ENCODE peak calls at places on chromosomes 4 and X, in six cellular contexts. R is stomach, S is uterus, H is HCT116, U is tibial artery, Y is ovary. Z is an unnamed sample. For H3K4me1, the result is how much of the 10 kb centered on the place peaks cover.

GRCh38 chr4:172858731-172859230 is 309.8 kb upstream of the GALNT7 start:
- DNase-seq in R (no peak), S (no peak), H (no peak), U (no peak), Y (no peak), Z (no peak)

GRCh38 chr4:99711657-99712056 is 54.0 kb upstream of the C4orf54 start:
- DNase-seq in R (no peak), S (no peak), H (no peak), U (no peak), Y (no peak), Z (no peak)

GRCh38 chrX:46957299-46957698 is 45.1 kb downstream of the JADE3 start:
- DNase-seq in R (no peak), S (no peak), H (no peak), U (no peak), Y (no peak), Z (no peak)

GRCh38 chrX:119880552-119881437 is 9.2 kb downstream of the NDUFA1 start:
- DNase-seq in R (no peak), S (no peak), H (peak), U (no peak), Y (peak), Z (no peak)

GRCh38 chr4:36128689-36129088 is 115.6 kb downstream of the ARAP2 start:
- DNase-seq in R (no peak), S (no peak), H (no peak), U (no peak), Y (no peak), Z (no peak)

GRCh38 chr4:157265281-157265680 is 44.8 kb downstream of the GRIA2 start:
- DNase-seq in R (peak), S (no peak), H (peak), U (no peak), Y (no peak), Z (no peak)

GRCh38 chr4:186701273-186701672 is 22.4 kb downstream of the FAT1 start:
- DNase-seq in R (no peak), S (no peak), H (no peak), U (no peak), Y (no peak), Z (no peak)

GRCh38 chrX:149540133-149540620 is 635 bp upstream of the EOLA1 start:
- DNase-seq in R (peak), S (peak), H (peak), U (peak), Y (peak), Z (peak)

GRCh38 chrX:43631841-43632240 is 24.3 kb upstream of the MAOA start:
- DNase-seq in R (no peak), S (no peak), H (no peak), U (no peak), Y (no peak), Z (no peak)

GRCh38 chrX:73863268-73863667 is 300.3 kb downstream of the CHIC1 start:
- DNase-seq in R (no peak), S (no peak), H (no peak), U (no peak), Y (no peak), Z (no peak)

GRCh38 chr4:147589586-147589985 is 27.6 kb upstream of the TMEM184C start:
- DNase-seq in R (no peak), S (no peak), H (no peak), U (no peak), Y (peak), Z (no peak)

GRCh38 chrX:74546984-74547383 is 67.4 kb downstream of the RLIM start:
- DNase-seq in R (no peak), S (no peak), H (no peak), U (no peak), Y (no peak), Z (no peak)

GRCh38 chrX:118226060-118226428 is 109.4 kb upstream of the KLHL13 start:
- DNase-seq in R (no peak), S (no peak), H (no peak), U (no peak), Y (no peak), Z (no peak)

GRCh38 chr4:128286474-128287158 is 997 bp downstream of the PGRMC2 start:
- DNase-seq in R (no peak), S (no peak), H (peak), U (no peak), Y (no peak), Z (no peak)

GRCh38 chr4:113433536-113434246 is 327.8 kb downstream of the CAMK2D start:
- DNase-seq in R (no peak), S (no peak), H (no peak), U (no peak), Y (no peak), Z (no peak)

GRCh38 chr4:75705198-75705712 is 19.1 kb upstream of the USO1 start:
- DNase-seq in R (no peak), S (no peak), H (no peak), U (no peak), Y (no peak), Z (no peak)

GRCh38 chr4:176002007-176002623 is 63.5 kb upstream of the WDR17 start:
- DNase-seq in R (peak), S (no peak), H (peak), U (no peak), Y (no peak), Z (peak)

GRCh38 chr4:74134500-74134852 is 23.4 kb upstream of the MTHFD2L start:
- DNase-seq in R (no peak), S (no peak), H (no peak), U (no peak), Y (no peak), Z (no peak)

GRCh38 chrX:1561164-1561563 is 24.2 kb upstream of the P2RY8 start:
- DNase-seq in R (no peak), S (no peak), H (no peak), U (no peak), Y (no peak), Z (no peak)

GRCh38 chr4:150209140-150209829 is 131.0 kb downstream of the DCLK2 start:
- DNase-seq in R (peak), S (peak), H (peak), U (peak), Y (peak), Z (peak)

GRCh38 chr4:122167369-122167768 is 15.2 kb downstream of the BLTP1 start:
- DNase-seq in R (no peak), S (no peak), H (no peak), U (no peak), Y (no peak), Z (no peak)

GRCh38 chr4:2935762-2936743 is 27.2 kb downstream of the NOP14 start:
- DNase-seq in R (peak), S (peak), H (peak), U (peak), Y (peak), Z (no peak)

GRCh38 chr4:55291227-55291629 is 54.8 kb upstream of the SRD5A3 start:
- DNase-seq in R (no peak), S (peak), H (no peak), U (peak), Y (no peak), Z (peak)

GRCh38 chr4:128590773-128591172 is 218.7 kb upstream of the JADE1 start:
- DNase-seq in R (peak), S (peak), H (no peak), U (no peak), Y (peak), Z (peak)

GRCh38 chr4:26590639-26591038 is 6.8 kb downstream of the TBC1D19 start:
- DNase-seq in R (no peak), S (no peak), H (peak), U (no peak), Y (no peak), Z (no peak)

GRCh38 chr4:41282362-41282761 is 25.6 kb downstream of the UCHL1 start:
- DNase-seq in R (no peak), S (no peak), H (no peak), U (no peak), Y (no peak), Z (no peak)

GRCh38 chr4:101191302-101192098 is 155.8 kb downstream of the PPP3CA start:
- DNase-seq in R (peak), S (peak), H (no peak), U (peak), Y (peak), Z (peak)

GRCh38 chr4:80090101-80090500 is 17.1 kb upstream of the ANTXR2 start:
- DNase-seq in R (no peak), S (no peak), H (no peak), U (no peak), Y (no peak), Z (no peak)

GRCh38 chr4:876780-877179 is 50.9 kb upstream of the CPLX1 start:
- DNase-seq in R (no peak), S (no peak), H (no peak), U (no peak), Y (no peak), Z (no peak)

GRCh38 chr4:119099227-119099910 is 36.3 kb upstream of the MYOZ2 start:
- DNase-seq in R (no peak), S (no peak), H (no peak), U (no peak), Y (no peak), Z (no peak)

GRCh38 chr4:84530871-84531270 is 31.8 kb upstream of the NKX6-1 start:
- DNase-seq in R (no peak), S (no peak), H (no peak), U (no peak), Y (no peak), Z (no peak)

GRCh38 chr4:152485726-152486276 is 50.1 kb downstream of the FBXW7 start:
- DNase-seq in R (no peak), S (no peak), H (no peak), U (no peak), Y (no peak), Z (no peak)

GRCh38 chr4:110877728-110878382 is 255.0 kb upstream of the PITX2 start:
- DNase-seq in R (no peak), S (no peak), H (no peak), U (no peak), Y (no peak), Z (no peak)

DNA sequence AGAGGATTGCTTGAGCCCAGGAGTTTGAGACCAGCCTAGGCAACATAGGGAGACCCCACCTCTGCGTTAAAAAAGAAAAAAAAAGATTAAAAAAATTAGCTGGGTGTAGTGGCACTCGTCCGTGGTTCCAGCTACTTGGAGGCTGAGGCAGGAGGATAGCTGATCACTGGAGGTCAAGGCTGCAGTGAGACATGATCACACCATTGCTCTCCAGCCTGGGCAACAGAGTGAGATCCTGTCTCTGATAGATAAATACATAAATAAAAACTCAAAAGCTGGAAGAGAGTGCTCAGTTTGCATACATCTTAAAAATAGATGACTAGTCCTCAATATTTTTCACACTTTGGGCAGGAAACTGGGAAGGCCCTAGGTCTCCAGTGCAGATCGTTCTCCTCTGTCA is 54.1 kb downstream of the TMEM131L start:
- DNase-seq in R (no peak), S (no peak), H (no peak), U (no peak), Y (no peak), Z (no peak)
- H3K4me1 ChIP-seq in R (half or more), S (under half), H (under half), U (half or more), Y (under half), Z (half or more)

DNA sequence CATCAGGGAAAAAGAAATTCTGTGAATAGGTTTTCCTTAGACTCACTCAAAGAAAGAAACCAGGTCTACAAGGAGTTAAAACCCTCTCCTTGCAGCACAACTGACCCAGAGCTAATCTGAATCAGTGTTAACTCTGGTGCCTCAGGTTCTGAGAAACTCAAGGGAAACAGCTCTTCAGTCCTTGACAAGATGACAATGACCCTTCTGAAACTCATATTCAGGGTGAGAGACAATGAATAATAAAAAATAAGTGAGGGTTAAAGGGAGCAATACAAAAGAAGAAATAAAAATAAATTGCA is 903.6 kb downstream of the STPG2 start:
- DNase-seq in R (no peak), S (no peak), H (no peak), U (no peak), Y (no peak), Z (no peak)
- TF ChIP-seq CTCF in R (no peak), S (no peak), H (no peak), U (no peak), Y (no peak), Z (no peak)

DNA sequence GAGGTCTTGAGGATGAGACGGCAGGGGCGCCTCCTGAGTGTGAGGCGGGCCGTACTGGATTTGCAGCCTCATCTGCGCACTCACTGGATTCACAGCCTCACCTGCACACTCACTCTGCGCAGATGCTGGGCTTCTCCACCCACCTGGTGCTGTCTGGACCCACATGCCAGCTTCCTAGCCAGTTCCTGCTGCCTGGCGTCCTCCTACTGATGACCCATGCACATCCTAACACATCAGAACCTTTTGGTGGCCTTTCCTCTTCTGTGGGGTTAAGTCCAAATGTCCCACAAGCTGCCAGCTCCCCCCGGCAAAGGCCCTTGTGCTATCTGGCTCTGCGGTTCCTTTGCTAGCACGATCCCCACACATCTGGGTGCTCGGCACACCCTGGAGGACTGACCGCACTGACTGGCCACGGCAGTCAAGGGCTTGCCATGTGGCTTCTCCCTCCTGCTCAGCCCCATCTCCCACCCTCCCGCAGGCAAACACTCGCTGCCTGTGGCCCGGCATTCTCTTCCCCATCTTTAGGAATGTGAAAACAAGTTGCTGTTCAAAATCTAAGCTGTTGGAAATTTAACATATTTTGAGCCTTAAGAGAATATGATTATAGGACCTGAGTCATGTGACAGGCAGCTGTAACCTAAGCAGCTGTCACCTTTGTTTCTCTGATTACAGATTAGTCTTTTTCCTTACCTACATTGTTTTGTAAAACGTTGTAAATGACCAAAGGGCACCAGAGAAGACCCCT is 39.4 kb upstream of the AFAP1 start:
- DNase-seq in R (no peak), S (no peak), H (no peak), U (no peak), Y (no peak), Z (no peak)
- H3K27ac ChIP-seq in R (peak), S (no peak), H (no peak), U (no peak), Y (no peak), Z (peak)

GRCh38 chr4:98516441-98517323 is 141.7 kb downstream of the TSPAN5 start:
- DNase-seq in R (no peak), S (no peak), H (no peak), U (no peak), Y (no peak), Z (no peak)
- H3K4me1 ChIP-seq in R (under half), S (under half), H (half or more), U (under half), Y (under half), Z (under half)

GRCh38 chrX:135625995-135626394 is 87.4 kb upstream of the CT45A1 start:
- DNase-seq in R (no peak), S (no peak), H (peak), U (no peak), Y (no peak), Z (no peak)
- TF ChIP-seq CTCF in R (no peak), S (no peak), H (peak), U (no peak), Y (no peak), Z (no peak)

GRCh38 chr4:20528508-20528907 is 171.8 kb upstream of the PACRGL start:
- DNase-seq in R (no peak), S (no peak), H (no peak), U (no peak), Y (no peak), Z (no peak)
- H3K27ac ChIP-seq in R (no peak), S (no peak), H (no peak), U (no peak), Y (no peak), Z (no peak)

GRCh38 chr4:184475096-184475461 is 729 bp upstream of the IRF2 start:
- DNase-seq in R (peak), S (peak), H (no peak), U (peak), Y (peak), Z (peak)
- H3K4me1 ChIP-seq in R (half or more), S (under half), H (under half), U (under half), Y (under half), Z (under half)

DNA sequence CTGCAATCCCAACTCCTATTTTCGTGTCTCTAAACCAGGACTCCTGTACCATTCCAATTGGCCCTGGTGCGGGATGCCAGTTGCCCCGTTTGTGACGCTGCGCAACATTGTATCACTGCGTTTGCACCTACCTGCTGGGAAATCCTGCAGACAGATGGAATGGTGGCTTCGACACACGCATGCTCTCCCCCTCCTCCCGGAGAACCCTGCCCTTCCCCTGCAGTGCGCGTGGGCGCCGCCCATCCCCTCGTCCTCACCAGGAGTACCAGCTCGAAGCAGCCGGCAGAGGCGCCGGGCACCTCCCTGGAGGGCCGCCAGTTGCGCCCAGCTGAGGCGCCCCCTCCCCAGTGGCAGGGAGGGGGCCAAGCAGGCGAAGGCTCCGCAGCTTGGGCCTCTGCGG is 1.4 kb downstream of the DGKK start:
- DNase-seq in R (no peak), S (no peak), H (no peak), U (no peak), Y (no peak), Z (no peak)
- TF ChIP-seq CTCF in R (no peak), S (no peak), H (no peak), U (no peak), Y (no peak), Z (no peak)

Z was measured in psoas muscle.